ENCODE peak calls at places on chromosome 11, in seven cellular contexts. N is SK-N-SH, F is HCT116, M is HepG2, V is prostate gland, C is esophagus muscularis mucosa, U is transverse colon. Y is an unnamed sample.

GRCh38 chr11:61507962-61508824 is at the start of gene LRRC10B:
- DNase-seq in N (peak), F (peak), M (no peak), V (no peak), U (peak), C (no peak), Y (no peak)

GRCh38 chr11:70603756-70604211 is 205.5 kb downstream of the CTTN start:
- DNase-seq in N (no peak), U (no peak), F (no peak), M (no peak), C (no peak), V (peak), Y (no peak)

GRCh38 chr11:64233913-64234839 is at the start of gene VEGFB:
- DNase-seq in C (peak), F (no peak), N (peak), U (peak), M (no peak), V (peak), Y (peak)

GRCh38 chr11:27910186-27910941 is 197.6 kb downstream of the KIF18A start:
- DNase-seq in M (no peak), C (no peak), V (no peak), U (no peak), N (no peak), F (no peak), Y (no peak)

GRCh38 chr11:23923357-23923756 is 573.5 kb upstream of the LUZP2 start:
- DNase-seq in V (no peak), C (no peak), U (no peak), F (no peak), M (no peak), N (no peak), Y (no peak)

GRCh38 chr11:94771390-94771789 is 3.2 kb downstream of the AMOTL1 start:
- DNase-seq in N (no peak), U (no peak), C (no peak), F (no peak), M (no peak), V (no peak), Y (no peak)

GRCh38 chr11:34514050-34514449 is 456 bp upstream of the ELF5 start:
- DNase-seq in F (no peak), C (no peak), M (no peak), U (no peak), V (no peak), N (no peak), Y (no peak)

GRCh38 chr11:9222654-9223053 is 42.5 kb downstream of the DENND5A start:
- DNase-seq in N (no peak), U (no peak), F (no peak), M (no peak), C (no peak), V (no peak), Y (no peak)

GRCh38 chr11:124846058-124846719 is 19.0 kb upstream of the ROBO3 start:
- DNase-seq in U (no peak), N (no peak), C (no peak), M (no peak), F (no peak), V (no peak), Y (no peak)

GRCh38 chr11:124900464-124900863 is 2.8 kb upstream of the ROBO4 start:
- DNase-seq in M (peak), C (no peak), F (peak), U (no peak), V (no peak), N (peak), Y (no peak)

GRCh38 chr11:76694664-76695063 is 24.1 kb upstream of the LRRC32 start:
- DNase-seq in M (no peak), F (no peak), C (no peak), V (no peak), N (no peak), U (no peak), Y (no peak)

GRCh38 chr11:44556735-44557409 is 8.6 kb upstream of the CD82 start:
- DNase-seq in M (peak), N (no peak), V (peak), C (no peak), U (peak), F (peak), Y (peak)

GRCh38 chr11:87281496-87281895 is 243.8 kb downstream of the TMEM135 start:
- DNase-seq in U (no peak), V (no peak), F (no peak), C (no peak), N (no peak), M (peak), Y (no peak)

GRCh38 chr11:65764434-65764833 is 16.3 kb downstream of the AP5B1 start:
- DNase-seq in C (no peak), U (no peak), V (no peak), N (no peak), M (peak), F (no peak), Y (no peak)

GRCh38 chr11:134139873-134140331 is 71.0 kb downstream of the JAM3 start:
- DNase-seq in M (peak), F (peak), C (no peak), U (peak), V (peak), N (peak), Y (peak)

GRCh38 chr11:27783701-27784355 is 83.6 kb upstream of the BDNF start:
- DNase-seq in N (no peak), C (no peak), M (no peak), V (no peak), U (no peak), F (no peak), Y (no peak)

GRCh38 chr11:748007-748359 is 719 bp downstream of the TALDO1 start:
- DNase-seq in F (no peak), V (no peak), U (peak), M (no peak), C (no peak), N (peak), Y (no peak)

GRCh38 chr11:93504110-93505095 is 38.8 kb downstream of the SMCO4 start:
- DNase-seq in V (no peak), U (no peak), C (no peak), F (no peak), N (no peak), M (no peak), Y (no peak)

GRCh38 chr11:8384199-8384821 is 120.6 kb upstream of the LMO1 start:
- DNase-seq in V (peak), M (no peak), C (peak), F (no peak), N (no peak), U (peak), Y (peak)

GRCh38 chr11:126109941-126110731 is 47.5 kb upstream of the CDON start:
- DNase-seq in N (no peak), M (no peak), U (no peak), V (no peak), F (no peak), C (no peak), Y (no peak)

GRCh38 chr11:134132808-134133207 is 63.9 kb downstream of the JAM3 start:
- DNase-seq in U (no peak), V (no peak), N (no peak), C (peak), M (no peak), F (no peak), Y (no peak)

GRCh38 chr11:114262681-114263509 is 33.3 kb upstream of the NNMT start:
- DNase-seq in U (no peak), V (no peak), C (no peak), N (peak), M (peak), F (peak), Y (no peak)

GRCh38 chr11:66314561-66315497 is 2.0 kb downstream of the CD248 start:
- DNase-seq in N (no peak), U (no peak), V (no peak), M (no peak), F (no peak), C (no peak), Y (no peak)

GRCh38 chr11:64314146-64314804 is 3.1 kb downstream of the TRMT112 start:
- DNase-seq in F (no peak), V (no peak), C (no peak), N (peak), M (no peak), U (no peak), Y (no peak)

GRCh38 chr11:8098879-8099278 is 17.9 kb downstream of the TUB start:
- DNase-seq in F (no peak), M (no peak), C (no peak), U (no peak), N (no peak), V (no peak), Y (peak)

GRCh38 chr11:37908224-37908558 is 1310.2 kb upstream of the RAG2 start:
- DNase-seq in C (no peak), F (no peak), N (no peak), V (no peak), M (no peak), U (no peak), Y (no peak)

GRCh38 chr11:115581871-115582639 is 77.8 kb upstream of the CADM1 start:
- DNase-seq in U (peak), V (no peak), N (peak), F (no peak), C (no peak), M (no peak), Y (no peak)

GRCh38 chr11:81573367-81573766 is 1160.3 kb downstream of the FAM181B start:
- DNase-seq in U (no peak), M (no peak), N (no peak), F (no peak), V (no peak), C (no peak), Y (no peak)

GRCh38 chr11:114134870-114135269 is 75.4 kb downstream of the ZBTB16 start:
- DNase-seq in M (no peak), F (no peak), C (no peak), V (no peak), U (peak), N (no peak), Y (no peak)

GRCh38 chr11:27938011-27938410 is 169.9 kb downstream of the KIF18A start:
- DNase-seq in M (no peak), F (no peak), U (no peak), V (no peak), C (no peak), N (no peak), Y (no peak)

GRCh38 chr11:67633758-67634365 is 4.1 kb upstream of the NUDT8 start:
- DNase-seq in N (no peak), C (no peak), V (no peak), F (no peak), M (no peak), U (no peak), Y (no peak)

GRCh38 chr11:123451183-123451907 is 21.3 kb downstream of the GRAMD1B start:
- DNase-seq in U (no peak), C (no peak), V (no peak), F (no peak), M (no peak), N (no peak), Y (no peak)

GRCh38 chr11:34565417-34566208 is 52.0 kb upstream of the ELF5 start:
- DNase-seq in N (peak), C (no peak), F (peak), V (no peak), M (peak), U (no peak), Y (no peak)

GRCh38 chr11:68504432-68505066 is 44.0 kb downstream of the PPP6R3 start:
- DNase-seq in N (no peak), C (no peak), V (no peak), F (no peak), U (no peak), M (no peak), Y (no peak)

DNA sequence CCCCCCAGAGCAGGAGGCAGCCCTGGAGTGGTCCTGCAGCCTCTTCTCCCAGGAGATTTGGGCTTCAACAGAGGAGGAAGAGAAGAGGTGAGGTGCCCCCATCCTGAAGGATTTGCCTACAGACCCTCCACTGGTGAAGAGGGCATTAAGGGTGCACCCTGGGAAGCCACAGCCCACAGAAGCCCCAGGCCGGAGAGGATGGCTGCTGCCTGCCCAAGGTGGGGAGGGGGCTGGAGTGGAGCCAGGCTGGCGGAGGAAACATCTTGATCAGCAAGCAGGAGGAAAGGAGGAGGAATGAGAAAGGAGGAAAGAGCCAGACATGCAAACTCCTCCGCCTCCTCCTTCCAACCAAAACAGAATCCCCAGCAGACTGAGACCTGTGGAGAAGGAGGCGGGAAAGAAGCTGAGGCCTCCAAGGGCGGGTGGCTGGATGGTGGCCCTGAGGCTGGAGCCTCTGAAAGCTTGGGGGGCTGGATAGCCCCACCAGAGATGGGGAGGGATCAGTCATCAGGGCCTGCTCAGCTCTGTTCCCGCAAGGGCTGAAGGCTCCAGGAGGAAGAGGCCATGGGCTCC is 31.3 kb downstream of the ARRB1 start:
- DNase-seq in M (no peak), F (no peak), U (no peak), N (no peak), C (no peak), V (no peak), Y (no peak)
- H3K27ac ChIP-seq in M (no peak), F (no peak), U (peak), N (no peak), C (peak), V (peak), Y (peak)

GRCh38 chr11:108734956-108735559 is 70.2 kb downstream of the DDX10 start:
- DNase-seq in C (no peak), U (no peak), V (no peak), F (peak), N (peak), M (peak), Y (no peak)
- TF ChIP-seq POLR2AphosphoS5 in C (no peak), U (no peak), V (no peak), F (no peak), N (no peak), M (no peak), Y (no peak)

GRCh38 chr11:96303067-96303466 is 39.9 kb downstream of the MAML2 start:
- DNase-seq in U (no peak), N (no peak), F (no peak), C (no peak), V (no peak), M (no peak), Y (no peak)
- H3K27ac ChIP-seq in U (peak), N (peak), F (no peak), C (no peak), V (no peak), M (no peak), Y (peak)

GRCh38 chr11:119340335-119341221 is at the start of gene C1QTNF5:
- DNase-seq in M (no peak), N (peak), V (peak), F (no peak), U (peak), C (no peak), Y (peak)
- TF ChIP-seq POLR2AphosphoS5 in M (no peak), N (no peak), V (peak), F (no peak), U (no peak), C (peak), Y (peak)

DNA sequence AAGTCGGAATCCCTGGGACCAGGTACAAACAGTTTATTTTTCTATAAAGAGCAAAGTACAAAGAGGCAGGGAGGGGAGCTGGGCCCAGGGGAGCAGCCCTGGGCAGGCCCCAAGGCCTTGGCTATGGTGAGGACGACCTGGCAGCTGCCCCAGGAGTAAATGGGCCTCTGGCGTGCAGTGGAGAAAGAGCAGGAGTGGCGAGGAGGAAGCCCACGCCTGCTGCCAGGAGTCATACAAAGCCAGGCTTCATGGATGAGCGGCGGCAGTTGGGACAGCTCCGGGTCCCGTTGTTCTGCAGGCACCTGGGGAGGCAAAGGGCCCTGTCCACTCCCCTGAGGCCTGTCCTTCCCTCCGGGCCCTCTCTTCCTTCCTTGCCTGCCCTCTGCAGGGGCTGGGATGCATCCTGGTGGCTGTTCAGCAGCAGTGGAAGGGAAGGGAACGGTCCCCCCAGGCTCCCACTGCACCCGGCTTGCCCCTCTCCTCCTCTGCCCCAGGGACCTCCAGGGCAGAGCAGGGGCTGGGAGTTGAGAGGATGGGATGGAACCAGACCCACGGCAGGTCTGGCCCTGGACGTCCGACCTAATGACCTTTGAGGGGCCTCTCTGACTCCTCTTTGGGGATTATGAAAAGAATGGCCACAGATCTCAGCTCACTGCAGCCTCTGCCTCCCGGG is 11.1 kb downstream of the RAPSN start:
- DNase-seq in F (no peak), V (no peak), U (peak), C (no peak), N (no peak), M (peak), Y (peak)
- H3K27ac ChIP-seq in F (no peak), V (no peak), U (no peak), C (no peak), N (no peak), M (peak), Y (peak)

DNA sequence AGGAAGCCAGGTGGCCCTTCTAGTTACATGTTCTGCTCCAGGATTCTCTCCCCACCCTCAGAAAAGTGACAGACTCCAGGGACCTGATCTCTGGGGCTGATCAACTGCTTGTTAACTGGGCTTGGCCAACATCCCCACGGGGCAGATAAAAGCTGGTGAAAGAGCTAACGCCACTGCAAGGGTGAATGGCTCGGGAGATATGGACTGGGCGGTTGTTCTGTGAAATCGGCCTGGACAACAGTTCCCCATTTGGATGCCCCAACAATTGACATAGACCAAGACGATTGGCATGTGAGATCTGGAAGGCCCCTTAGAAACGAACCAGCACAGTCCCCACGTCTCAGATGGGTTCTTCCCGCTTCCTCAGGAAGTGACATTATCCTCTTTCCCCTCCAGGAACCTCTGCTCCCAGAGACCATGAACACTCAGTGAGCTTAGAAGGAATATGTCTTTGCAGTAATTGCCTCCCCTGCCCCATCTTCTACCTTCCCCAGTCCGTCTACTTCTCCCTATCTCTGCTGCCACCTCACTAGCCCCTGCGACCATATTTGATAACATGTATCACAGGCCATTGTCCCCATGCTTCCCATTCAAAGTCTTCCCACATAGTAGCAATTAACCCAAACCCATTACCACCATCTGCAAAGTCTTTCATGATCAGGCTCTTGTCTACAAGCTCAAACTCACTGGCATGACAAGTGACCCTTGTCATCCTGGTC is 5.6 kb upstream of the PRG2 start:
- DNase-seq in U (no peak), F (no peak), M (no peak), C (no peak), V (no peak), N (no peak), Y (no peak)
- TF ChIP-seq POLR2AphosphoS5 in U (no peak), F (no peak), M (no peak), C (no peak), V (no peak), N (no peak), Y (no peak)

Y was measured in stomach.